ENCODE peak calls at places on chromosomes 1 and 21, in four cellular contexts. J is IMR-90, W is MCF 10A, R is WTC11. Z is an unnamed sample.

GRCh38 chr1:72197786-72198185 is 84.6 kb downstream of the NEGR1 start:
- DNase-seq in J (no peak), W (no peak), R (no peak), Z (no peak)

GRCh38 chr1:228980232-228980969 is 245.1 kb downstream of the RHOU start:
- DNase-seq in J (peak), W (no peak), R (no peak), Z (no peak)

GRCh38 chr1:16021681-16022080 is at the start of gene CLCNKA:
- DNase-seq in J (no peak), W (no peak), R (no peak), Z (no peak)

GRCh38 chr1:164702216-164702615 is 143.2 kb downstream of the PBX1 start:
- DNase-seq in J (peak), W (no peak), R (no peak), Z (peak)

GRCh38 chr1:206935491-206936067 is 10.7 kb downstream of the PIGR start:
- DNase-seq in J (peak), W (peak), R (peak), Z (peak)

GRCh38 chr1:225892307-225892706 is 3.4 kb upstream of the LEFTY1 start:
- DNase-seq in J (no peak), W (no peak), R (no peak), Z (no peak)

GRCh38 chr1:51156752-51157151 is 54.7 kb downstream of the C1orf185 start:
- DNase-seq in J (no peak), W (no peak), R (no peak), Z (no peak)

GRCh38 chr1:66356605-66357004 is 177.3 kb upstream of the SGIP1 start:
- DNase-seq in J (no peak), W (no peak), R (no peak), Z (no peak)

GRCh38 chr1:50976890-50977574 is 7.0 kb downstream of the CDKN2C start:
- DNase-seq in J (peak), W (peak), R (no peak), Z (peak)

GRCh38 chr21:36747815-36748381 is 49.0 kb downstream of the SIM2 start:
- DNase-seq in J (peak), W (no peak), R (peak), Z (peak)

GRCh38 chr1:56094168-56094567 is 485.2 kb downstream of the PLPP3 start:
- DNase-seq in J (no peak), W (no peak), R (no peak), Z (no peak)

GRCh38 chr1:202576816-202577215 is 133.4 kb downstream of the SYT2 start:
- DNase-seq in J (peak), W (peak), R (no peak), Z (peak)

GRCh38 chr1:240947438-240948224 is 335.7 kb upstream of the GREM2 start:
- DNase-seq in J (no peak), W (no peak), R (no peak), Z (peak)

GRCh38 chr1:3018576-3018975 is 2.7 kb upstream of the ACTRT2 start:
- DNase-seq in J (no peak), W (no peak), R (no peak), Z (no peak)

GRCh38 chr1:17184822-17185484 is 20.0 kb upstream of the PADI1 start:
- DNase-seq in J (no peak), W (no peak), R (no peak), Z (no peak)